ENCODE peak calls at places on chromosome 11, in five cellular contexts. H is astrocyte; V is CD4-positive, alpha-beta memory T cell; K is GM23248; A is Peyer's patch. D is an unnamed sample. For H3K4me1, the result is how much of the 10 kb centered on the place peaks cover.

GRCh38 chr11:133892584-133893380 is 47.5 kb upstream of the SPATA19 start:
- DNase-seq in H (no peak), V (no peak), K (no peak), A (no peak), D (no peak)

GRCh38 chr11:76664578-76665061 is 5.9 kb downstream of the LRRC32 start:
- DNase-seq in H (no peak), V (no peak), K (no peak), A (peak), D (no peak)

GRCh38 chr11:129930306-129930705 is 34.9 kb upstream of the NFRKB start:
- DNase-seq in H (peak), V (no peak), K (peak), A (peak), D (no peak)

GRCh38 chr11:113991718-113992458 is 17.0 kb downstream of the HTR3A start:
- DNase-seq in H (no peak), V (no peak), K (no peak), A (no peak), D (no peak)

GRCh38 chr11:59173964-59174663 is 2.2 kb downstream of the DTX4 start:
- DNase-seq in H (no peak), V (no peak), K (peak), A (peak), D (no peak)

GRCh38 chr11:10777806-10778205 is 26.8 kb downstream of the CTR9 start:
- DNase-seq in H (no peak), V (no peak), K (peak), A (no peak), D (no peak)

GRCh38 chr11:112241486-112241885 is 15.3 kb downstream of the PTS start:
- DNase-seq in H (peak), V (no peak), K (peak), A (no peak), D (no peak)

GRCh38 chr11:115919341-115920086 is 415.3 kb upstream of the CADM1 start:
- DNase-seq in H (peak), V (no peak), K (no peak), A (no peak), D (no peak)

GRCh38 chr11:20250644-20251247 is 90.5 kb upstream of the DBX1 start:
- DNase-seq in H (no peak), V (no peak), K (no peak), A (no peak), D (no peak)

GRCh38 chr11:3830741-3831140 is 10.0 kb downstream of the RHOG start:
- DNase-seq in H (no peak), V (no peak), K (no peak), A (no peak), D (no peak)

GRCh38 chr11:3833461-3833860 is 7.3 kb downstream of the RHOG start:
- DNase-seq in H (no peak), V (no peak), K (no peak), A (no peak), D (no peak)

GRCh38 chr11:3832816-3833215 is 7.9 kb downstream of the RHOG start:
- DNase-seq in H (no peak), V (no peak), K (no peak), A (no peak), D (no peak)

GRCh38 chr11:3830088-3830487 is 10.7 kb downstream of the RHOG start:
- DNase-seq in H (no peak), V (no peak), K (no peak), A (no peak), D (no peak)

DNA sequence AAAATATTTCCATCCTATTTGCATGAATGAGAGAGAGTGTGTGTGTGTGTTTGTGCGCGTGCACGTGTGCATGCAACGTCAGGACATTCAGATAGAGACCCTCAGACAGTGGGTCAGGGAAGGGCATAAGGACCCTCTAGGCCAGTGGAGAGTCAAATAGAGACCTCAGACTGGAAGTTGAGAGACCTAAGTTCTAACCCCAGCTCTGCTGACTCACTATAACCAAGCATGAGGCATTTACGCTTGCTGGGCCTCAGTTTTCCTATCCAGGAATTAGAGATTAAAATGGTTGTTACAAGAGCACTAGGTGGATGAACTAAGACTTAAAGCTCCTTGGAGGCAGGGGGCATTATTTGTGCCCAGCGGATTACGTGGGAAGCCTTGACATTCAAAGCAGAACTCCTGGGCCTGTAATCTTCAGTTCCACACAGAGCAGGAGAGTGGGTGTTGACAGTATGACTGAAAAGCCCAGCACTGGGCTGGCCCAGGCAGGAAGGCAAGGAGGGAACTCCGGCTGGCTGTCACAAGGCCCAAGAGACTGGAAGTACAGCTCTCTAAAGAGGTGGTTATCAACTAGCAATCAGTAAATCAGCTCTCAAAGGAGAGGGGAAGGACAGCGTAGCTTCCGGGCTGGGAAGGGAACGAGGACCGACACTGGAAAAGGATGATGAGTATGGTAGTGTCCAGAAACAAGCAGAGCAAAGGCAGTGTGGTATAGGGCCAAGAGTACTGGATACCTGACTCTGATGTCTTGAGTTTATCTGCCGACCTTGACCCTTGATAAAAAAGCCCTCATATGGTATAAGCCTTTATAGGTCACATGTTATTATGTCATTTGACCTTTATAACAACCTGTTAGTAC is 9.2 kb downstream of the RHOG start:
- DNase-seq in H (no peak), V (no peak), K (no peak), A (no peak), D (no peak)
- H3K4me1 ChIP-seq in H (under half), V (half or more), K (under half), A (under half), D (under half)

GRCh38 chr11:2801711-2802388 is 83.7 kb downstream of the CDKN1C start:
- DNase-seq in H (no peak), V (no peak), K (no peak), A (peak), D (no peak)
- H3K27ac ChIP-seq in H (no peak), V (no peak), K (no peak), A (no peak), D (no peak)

GRCh38 chr11:4539603-4540219 is 5.3 kb upstream of the OR52M1 start:
- DNase-seq in H (no peak), V (no peak), K (peak), A (peak), D (no peak)
- H3K4me1 ChIP-seq in H (under half), V (under half), K (under half), A (under half), D (under half)

DNA sequence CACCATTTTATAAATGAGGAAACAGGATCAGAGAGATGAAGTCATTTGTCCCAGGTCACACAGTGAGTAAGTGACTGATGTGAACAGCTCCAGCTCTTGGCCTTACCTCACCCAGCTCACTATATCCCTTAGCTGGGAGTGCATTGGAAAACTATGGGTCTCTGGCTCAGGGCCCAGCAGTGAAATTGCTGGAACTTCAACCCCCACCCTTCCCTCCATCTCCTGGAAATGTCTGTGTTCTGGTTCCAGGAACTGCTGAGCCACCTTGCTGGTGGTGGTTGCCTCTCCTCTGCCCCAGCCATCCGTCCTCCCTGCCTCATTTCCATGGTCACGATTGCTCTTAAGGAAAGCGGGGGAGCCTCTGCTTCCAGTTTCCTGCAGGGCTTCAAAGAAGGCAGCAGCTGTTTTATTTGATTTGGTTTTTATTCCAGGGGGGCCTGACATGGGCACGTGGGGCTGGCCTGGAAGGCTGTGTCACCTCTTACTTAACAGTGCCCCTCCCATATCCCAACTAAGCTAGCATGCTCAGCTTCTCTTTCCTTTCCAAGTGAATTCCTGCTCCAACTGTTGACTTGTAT is 46.2 kb upstream of the CSTF3 start:
- DNase-seq in H (peak), V (no peak), K (peak), A (no peak), D (no peak)
- H3K27ac ChIP-seq in H (no peak), V (no peak), K (no peak), A (no peak), D (peak)

DNA sequence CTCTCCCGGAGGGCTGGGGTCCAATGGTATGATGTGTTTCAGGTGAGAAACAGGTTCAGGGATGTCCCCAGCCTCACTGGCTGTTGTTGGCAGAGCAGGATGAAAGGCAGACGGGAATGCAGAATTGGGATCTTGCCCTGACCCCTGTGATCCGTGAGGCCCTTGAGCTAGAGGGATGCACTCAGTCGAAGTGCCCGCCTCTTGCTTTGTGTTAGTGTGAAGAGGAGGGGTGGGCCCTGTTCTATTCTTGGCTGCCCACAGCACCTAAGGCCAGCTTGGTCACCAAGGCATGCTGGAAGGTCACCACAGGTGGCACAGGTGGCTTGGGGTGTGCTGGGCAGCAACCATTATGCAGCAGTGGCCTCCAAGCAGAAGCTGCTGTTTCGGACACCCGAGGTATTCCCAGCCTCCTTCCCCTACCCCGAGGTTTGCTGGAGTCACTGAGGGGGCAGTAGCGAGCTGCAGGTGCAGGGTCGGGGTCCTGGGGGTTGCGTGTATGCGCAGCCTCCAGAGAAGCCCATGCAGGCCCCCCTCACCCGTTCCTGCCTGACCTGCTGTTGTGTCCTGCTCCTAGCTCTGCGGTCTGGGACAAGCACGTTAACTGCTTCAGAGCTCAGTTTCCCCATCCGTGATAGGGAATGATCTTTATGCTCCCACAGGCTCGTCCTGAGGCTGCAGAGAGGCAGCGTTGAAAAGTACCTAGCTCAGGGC is 12.9 kb downstream of the LRP5 start:
- DNase-seq in H (no peak), V (no peak), K (no peak), A (no peak), D (no peak)
- H3K4me1 ChIP-seq in H (under half), V (under half), K (under half), A (under half), D (under half)

GRCh38 chr11:126433989-126434949 is 78.8 kb downstream of the ST3GAL4 start:
- DNase-seq in H (no peak), V (no peak), K (no peak), A (no peak), D (no peak)

GRCh38 chr11:126432525-126432924 is 77.0 kb downstream of the ST3GAL4 start:
- DNase-seq in H (no peak), V (no peak), K (no peak), A (no peak), D (no peak)

GRCh38 chr11:126432065-126432461 is 76.6 kb downstream of the ST3GAL4 start:
- DNase-seq in H (no peak), V (no peak), K (peak), A (no peak), D (no peak)

GRCh38 chr11:126434950-126435335 is 79.5 kb downstream of the ST3GAL4 start:
- DNase-seq in H (no peak), V (no peak), K (no peak), A (no peak), D (no peak)

DNA sequence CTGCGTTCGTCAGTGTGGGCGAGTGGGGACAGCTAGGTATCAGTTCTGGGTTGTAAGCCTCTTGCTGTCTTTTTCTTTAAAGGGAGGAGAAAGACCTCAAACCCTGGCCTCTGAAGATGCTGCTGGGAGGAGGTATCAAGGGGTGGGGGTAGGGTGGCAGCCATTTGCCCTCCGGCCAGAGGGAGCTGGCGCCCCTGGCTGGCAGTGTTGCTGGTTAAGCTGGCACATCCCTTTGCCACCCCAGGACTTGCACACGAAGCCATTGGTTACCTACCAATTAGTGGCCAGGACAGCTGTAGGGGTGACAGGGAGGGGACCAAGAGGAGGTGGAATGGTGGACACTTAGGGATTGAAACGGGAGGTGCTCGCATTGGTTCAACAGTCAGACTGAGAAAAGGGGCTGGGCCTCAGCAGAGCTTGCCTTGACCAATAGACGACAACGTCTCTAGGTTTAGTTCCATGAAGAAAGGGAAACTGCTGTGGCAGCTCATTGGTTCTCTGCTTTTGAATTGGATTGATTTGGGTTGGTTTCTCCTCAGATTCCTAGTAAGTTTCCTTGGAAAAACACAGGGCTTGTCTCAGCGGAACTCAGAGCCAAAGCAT is 77.9 kb downstream of the ST3GAL4 start:
- DNase-seq in H (no peak), V (no peak), K (no peak), A (no peak), D (no peak)
- H3K27ac ChIP-seq in H (no peak), V (no peak), K (no peak), A (no peak), D (no peak)

D was measured in gastrocnemius medialis.